ENCODE peak calls at places on chromosomes 6 and 20, in seven cellular contexts. One of them, this sample, is unnamed.

GRCh38 chr6:132520953-132521352 is 8.0 kb upstream of the STX7 start:
- DNase-seq in adrenal gland: peak
- DNase-seq in AG09309: peak
- DNase-seq in pancreas: no peak
- DNase-seq in heart right ventricle: no peak
- DNase-seq in heart left ventricle: no peak
- DNase-seq in right atrium auricular region: no peak
- DNase-seq in this sample: no peak

GRCh38 chr20:48706710-48707339 is 121.0 kb downstream of the PREX1 start:
- DNase-seq in adrenal gland: no peak
- DNase-seq in right atrium auricular region: no peak
- DNase-seq in AG09309: no peak
- DNase-seq in heart left ventricle: no peak
- DNase-seq in heart right ventricle: peak
- DNase-seq in pancreas: no peak
- DNase-seq in this sample: no peak

GRCh38 chr20:4835244-4836177 is 113.8 kb downstream of the PRND start:
- DNase-seq in heart left ventricle: no peak
- DNase-seq in right atrium auricular region: peak
- DNase-seq in heart right ventricle: peak
- DNase-seq in adrenal gland: peak
- DNase-seq in AG09309: no peak
- DNase-seq in pancreas: no peak
- DNase-seq in this sample: no peak

GRCh38 chr20:58349586-58349985 is 39.4 kb upstream of the VAPB start:
- DNase-seq in right atrium auricular region: no peak
- DNase-seq in adrenal gland: no peak
- DNase-seq in pancreas: no peak
- DNase-seq in heart right ventricle: no peak
- DNase-seq in heart left ventricle: no peak
- DNase-seq in AG09309: no peak
- DNase-seq in this sample: no peak

GRCh38 chr6:16184129-16184528 is 54.3 kb upstream of the GMPR start:
- DNase-seq in AG09309: no peak
- DNase-seq in right atrium auricular region: no peak
- DNase-seq in heart left ventricle: no peak
- DNase-seq in pancreas: no peak
- DNase-seq in adrenal gland: peak
- DNase-seq in heart right ventricle: no peak
- DNase-seq in this sample: peak

GRCh38 chr6:71028236-71028876 is 71.5 kb upstream of the B3GAT2 start:
- DNase-seq in pancreas: no peak
- DNase-seq in right atrium auricular region: no peak
- DNase-seq in AG09309: no peak
- DNase-seq in heart right ventricle: no peak
- DNase-seq in adrenal gland: no peak
- DNase-seq in heart left ventricle: no peak
- DNase-seq in this sample: no peak

GRCh38 chr20:416950-417800 is 9.1 kb downstream of the RBCK1 start:
- DNase-seq in heart right ventricle: no peak
- DNase-seq in AG09309: no peak
- DNase-seq in heart left ventricle: no peak
- DNase-seq in adrenal gland: peak
- DNase-seq in pancreas: no peak
- DNase-seq in right atrium auricular region: no peak
- DNase-seq in this sample: no peak

GRCh38 chr20:32477594-32478512 is 107.3 kb downstream of the NOL4L start:
- DNase-seq in right atrium auricular region: no peak
- DNase-seq in pancreas: peak
- DNase-seq in heart right ventricle: no peak
- DNase-seq in AG09309: no peak
- DNase-seq in heart left ventricle: peak
- DNase-seq in adrenal gland: peak
- DNase-seq in this sample: no peak

GRCh38 chr6:21753571-21754108 is 160.1 kb downstream of the SOX4 start:
- DNase-seq in heart right ventricle: no peak
- DNase-seq in pancreas: no peak
- DNase-seq in adrenal gland: no peak
- DNase-seq in AG09309: no peak
- DNase-seq in right atrium auricular region: no peak
- DNase-seq in heart left ventricle: no peak
- DNase-seq in this sample: peak

GRCh38 chr6:73394577-73395354 is at the start of gene DDX43:
- DNase-seq in adrenal gland: peak
- DNase-seq in pancreas: peak
- DNase-seq in heart left ventricle: peak
- DNase-seq in right atrium auricular region: peak
- DNase-seq in AG09309: peak
- DNase-seq in heart right ventricle: peak
- DNase-seq in this sample: peak

GRCh38 chr6:139337830-139338229 is 36.6 kb downstream of the CITED2 start:
- DNase-seq in pancreas: no peak
- DNase-seq in heart right ventricle: no peak
- DNase-seq in adrenal gland: peak
- DNase-seq in AG09309: no peak
- DNase-seq in heart left ventricle: no peak
- DNase-seq in right atrium auricular region: no peak
- DNase-seq in this sample: no peak

GRCh38 chr20:4656491-4656890 is 65.2 kb upstream of the PRND start:
- DNase-seq in heart right ventricle: no peak
- DNase-seq in adrenal gland: no peak
- DNase-seq in pancreas: no peak
- DNase-seq in heart left ventricle: no peak
- DNase-seq in right atrium auricular region: no peak
- DNase-seq in AG09309: no peak
- DNase-seq in this sample: no peak

GRCh38 chr20:64161595-64162238 is 2.5 kb upstream of the MYT1 start:
- DNase-seq in adrenal gland: peak
- DNase-seq in heart left ventricle: peak
- DNase-seq in right atrium auricular region: no peak
- DNase-seq in heart right ventricle: peak
- DNase-seq in pancreas: peak
- DNase-seq in AG09309: no peak
- DNase-seq in this sample: peak

GRCh38 chr20:49668181-49668877 is 45.3 kb downstream of the B4GALT5 start:
- DNase-seq in pancreas: no peak
- DNase-seq in right atrium auricular region: no peak
- DNase-seq in heart right ventricle: peak
- DNase-seq in AG09309: no peak
- DNase-seq in adrenal gland: no peak
- DNase-seq in heart left ventricle: peak
- DNase-seq in this sample: no peak

GRCh38 chr20:760751-761417 is 7.4 kb downstream of the SLC52A3 start:
- DNase-seq in right atrium auricular region: no peak
- DNase-seq in adrenal gland: no peak
- DNase-seq in AG09309: no peak
- DNase-seq in pancreas: peak
- DNase-seq in heart right ventricle: no peak
- DNase-seq in heart left ventricle: no peak
- DNase-seq in this sample: no peak

GRCh38 chr20:57658447-57659130 is 38.4 kb upstream of the ZBP1 start:
- DNase-seq in AG09309: no peak
- DNase-seq in right atrium auricular region: peak
- DNase-seq in heart left ventricle: no peak
- DNase-seq in adrenal gland: peak
- DNase-seq in heart right ventricle: peak
- DNase-seq in pancreas: no peak
- DNase-seq in this sample: no peak

GRCh38 chr6:44896701-44897100 is 431.4 kb upstream of the RUNX2 start:
- DNase-seq in pancreas: no peak
- DNase-seq in adrenal gland: no peak
- DNase-seq in heart left ventricle: no peak
- DNase-seq in heart right ventricle: no peak
- DNase-seq in right atrium auricular region: no peak
- DNase-seq in AG09309: no peak
- DNase-seq in this sample: no peak

GRCh38 chr6:96836579-96837137 is 619 bp downstream of the GPR63 start:
- DNase-seq in right atrium auricular region: no peak
- DNase-seq in heart left ventricle: peak
- DNase-seq in AG09309: no peak
- DNase-seq in adrenal gland: peak
- DNase-seq in pancreas: peak
- DNase-seq in heart right ventricle: no peak
- DNase-seq in this sample: no peak

GRCh38 chr6:42210551-42210950 is 7.1 kb downstream of the MRPS10 start:
- DNase-seq in heart right ventricle: no peak
- DNase-seq in adrenal gland: no peak
- DNase-seq in heart left ventricle: no peak
- DNase-seq in AG09309: no peak
- DNase-seq in right atrium auricular region: no peak
- DNase-seq in pancreas: no peak
- DNase-seq in this sample: peak

GRCh38 chr6:31203345-31203979 is 33.0 kb upstream of the POU5F1 start:
- DNase-seq in heart right ventricle: no peak
- DNase-seq in heart left ventricle: no peak
- DNase-seq in adrenal gland: no peak
- DNase-seq in pancreas: no peak
- DNase-seq in AG09309: no peak
- DNase-seq in right atrium auricular region: no peak
- DNase-seq in this sample: peak

GRCh38 chr20:50395258-50395729 is 114.9 kb upstream of the PTPN1 start:
- DNase-seq in AG09309: no peak
- DNase-seq in adrenal gland: peak
- DNase-seq in right atrium auricular region: peak
- DNase-seq in heart left ventricle: peak
- DNase-seq in pancreas: peak
- DNase-seq in heart right ventricle: peak
- DNase-seq in this sample: no peak

DNA sequence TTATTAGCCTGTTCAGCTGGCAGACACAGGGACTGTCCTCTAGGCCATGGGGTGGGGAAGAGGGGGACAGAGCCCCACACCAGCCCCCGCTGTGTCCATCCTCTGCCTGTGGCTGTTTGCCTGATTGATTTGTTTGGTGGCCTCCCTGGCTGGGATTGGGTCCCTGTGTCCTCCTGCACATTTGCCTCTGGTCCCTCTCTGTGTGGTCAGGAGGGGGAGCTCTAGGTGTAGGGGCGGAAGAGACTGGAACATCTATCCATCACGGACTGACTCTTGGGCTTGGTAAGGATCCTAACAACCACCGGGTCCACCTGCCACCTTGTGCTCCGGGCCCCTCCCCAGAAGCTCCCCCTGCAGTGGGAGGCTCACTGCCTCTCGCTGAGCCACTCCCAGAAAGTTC is 38.4 kb upstream of the CCDC167 start:
- DNase-seq in adrenal gland: no peak
- DNase-seq in heart left ventricle: no peak
- DNase-seq in heart right ventricle: no peak
- DNase-seq in right atrium auricular region: no peak
- DNase-seq in pancreas: no peak
- DNase-seq in AG09309: no peak
- DNase-seq in this sample: no peak
- TF ChIP-seq CTCF in adrenal gland: no peak
- TF ChIP-seq CTCF in heart left ventricle: peak
- TF ChIP-seq CTCF in heart right ventricle: no peak
- TF ChIP-seq CTCF in right atrium auricular region: no peak
- TF ChIP-seq CTCF in pancreas: no peak
- TF ChIP-seq CTCF in AG09309: peak
- TF ChIP-seq CTCF in this sample: peak

GRCh38 chr6:131244942-131245341 is 109.7 kb downstream of the AKAP7 start:
- DNase-seq in right atrium auricular region: no peak
- DNase-seq in heart left ventricle: no peak
- DNase-seq in adrenal gland: no peak
- DNase-seq in heart right ventricle: no peak
- DNase-seq in AG09309: no peak
- DNase-seq in pancreas: no peak
- DNase-seq in this sample: no peak

GRCh38 chr6:131251593-131252204 is 116.4 kb downstream of the AKAP7 start:
- DNase-seq in heart right ventricle: no peak
- DNase-seq in adrenal gland: no peak
- DNase-seq in pancreas: no peak
- DNase-seq in right atrium auricular region: no peak
- DNase-seq in heart left ventricle: no peak
- DNase-seq in AG09309: no peak
- DNase-seq in this sample: no peak

GRCh38 chr6:131255911-131256310 is 120.6 kb downstream of the AKAP7 start:
- DNase-seq in AG09309: no peak
- DNase-seq in pancreas: no peak
- DNase-seq in adrenal gland: no peak
- DNase-seq in right atrium auricular region: no peak
- DNase-seq in heart right ventricle: no peak
- DNase-seq in heart left ventricle: no peak
- DNase-seq in this sample: no peak

GRCh38 chr6:131255434-131255833 is 120.2 kb downstream of the AKAP7 start:
- DNase-seq in AG09309: no peak
- DNase-seq in heart right ventricle: no peak
- DNase-seq in pancreas: no peak
- DNase-seq in adrenal gland: no peak
- DNase-seq in heart left ventricle: no peak
- DNase-seq in right atrium auricular region: no peak
- DNase-seq in this sample: no peak

DNA sequence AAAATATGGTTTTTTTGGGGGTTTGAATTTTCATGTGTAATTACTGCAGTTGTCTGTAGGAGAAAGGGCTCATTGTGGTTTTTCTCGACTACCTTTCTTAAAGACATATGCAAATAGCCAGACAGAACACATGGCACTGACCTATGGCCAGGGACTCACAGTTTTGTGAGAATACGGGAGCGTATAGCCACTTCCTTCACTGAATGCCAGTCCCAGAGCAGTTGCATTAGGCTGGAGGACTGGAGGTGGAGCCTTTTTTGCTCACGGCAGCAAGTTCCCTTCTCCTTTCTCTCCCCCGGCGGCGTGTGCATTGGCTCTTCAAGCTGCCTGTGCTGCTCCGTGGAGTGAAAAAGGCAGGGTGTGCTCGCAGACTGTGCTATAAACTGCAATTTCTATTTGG is 114.9 kb downstream of the AKAP7 start:
- DNase-seq in pancreas: peak
- DNase-seq in heart left ventricle: peak
- DNase-seq in right atrium auricular region: peak
- DNase-seq in AG09309: peak
- DNase-seq in heart right ventricle: peak
- DNase-seq in adrenal gland: peak
- DNase-seq in this sample: no peak
- H3K4me3 ChIP-seq in pancreas: peak
- H3K4me3 ChIP-seq in heart left ventricle: peak
- H3K4me3 ChIP-seq in right atrium auricular region: peak
- H3K4me3 ChIP-seq in AG09309: peak
- H3K4me3 ChIP-seq in heart right ventricle: peak
- H3K4me3 ChIP-seq in adrenal gland: peak
- H3K4me3 ChIP-seq in this sample: no peak

DNA sequence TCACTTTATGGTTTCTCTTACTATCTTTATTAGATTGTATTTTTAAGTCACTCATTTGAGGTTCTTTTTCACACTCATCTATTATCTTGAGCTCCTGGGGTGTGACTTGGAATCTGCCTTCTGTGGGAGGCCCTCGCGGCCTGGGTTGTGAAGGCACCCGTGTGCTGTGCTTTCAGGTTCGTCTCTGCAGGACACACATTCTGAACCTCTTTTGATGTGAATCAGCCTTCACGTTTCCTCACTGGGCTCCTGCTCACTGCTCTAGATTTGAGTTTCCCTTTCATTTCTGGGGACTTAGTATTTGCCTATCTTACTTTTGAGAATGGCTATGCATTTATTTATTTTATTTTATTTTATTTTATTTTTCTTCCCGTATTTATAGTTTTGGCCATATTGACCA is 97.8 kb downstream of the PACRG start:
- DNase-seq in right atrium auricular region: no peak
- DNase-seq in pancreas: no peak
- DNase-seq in AG09309: no peak
- DNase-seq in heart left ventricle: no peak
- DNase-seq in adrenal gland: no peak
- DNase-seq in heart right ventricle: no peak
- DNase-seq in this sample: no peak
- TF ChIP-seq CTCF in right atrium auricular region: no peak
- TF ChIP-seq CTCF in pancreas: no peak
- TF ChIP-seq CTCF in AG09309: no peak
- TF ChIP-seq CTCF in heart left ventricle: no peak
- TF ChIP-seq CTCF in adrenal gland: no peak
- TF ChIP-seq CTCF in heart right ventricle: no peak
- TF ChIP-seq CTCF in this sample: no peak

GRCh38 chr20:62631336-62632317 is 10.7 kb upstream of the SLCO4A1 start:
- DNase-seq in pancreas: peak
- DNase-seq in adrenal gland: no peak
- DNase-seq in heart right ventricle: no peak
- DNase-seq in right atrium auricular region: no peak
- DNase-seq in heart left ventricle: peak
- DNase-seq in AG09309: no peak
- DNase-seq in this sample: no peak
- H3K4me3 ChIP-seq in pancreas: no peak
- H3K4me3 ChIP-seq in adrenal gland: no peak
- H3K4me3 ChIP-seq in heart right ventricle: no peak
- H3K4me3 ChIP-seq in right atrium auricular region: no peak
- H3K4me3 ChIP-seq in heart left ventricle: no peak
- H3K4me3 ChIP-seq in AG09309: no peak
- H3K4me3 ChIP-seq in this sample: no peak

This sample was measured in LNCaP clone FGC.